ENCODE peak calls at places on chromosome 22, in ten cellular contexts. X is A549, D is erythroblast, B is K562, E is stomach, F is prostate gland, Z is spleen, T is body of pancreas, L is gastrocnemius medialis, R is HCT116. A is an unnamed sample.

GRCh38 chr22:46674367-46674781 is 54.2 kb downstream of the GRAMD4 start:
- DNase-seq in X (no peak), D (no peak), B (no peak), E (peak; percentile 60), F (no peak), Z (peak; percentile 94), T (peak; percentile 51), L (no peak), R (no peak), A (peak; percentile 71)

GRCh38 chr22:42596376-42596775 is 18.3 kb downstream of the POLDIP3 start:
- DNase-seq in X (no peak), D (no peak), B (no peak), E (no peak), F (no peak), Z (no peak), T (no peak), L (no peak), R (no peak), A (no peak)

GRCh38 chr22:47213571-47214230 is 451.3 kb downstream of the TBC1D22A start:
- DNase-seq in X (peak; percentile 28), D (peak; percentile 14), B (peak; percentile 57), E (peak; percentile 28), F (no peak), Z (peak; percentile 82), T (no peak), L (no peak), R (peak; percentile 12), A (no peak)

GRCh38 chr22:25840162-25840561 is 98.2 kb downstream of the MYO18B start:
- DNase-seq in X (no peak), D (no peak), B (no peak), E (no peak), F (no peak), Z (peak; percentile 51), T (no peak), L (no peak), R (no peak), A (no peak)

GRCh38 chr22:27387561-27387960 is 414.0 kb downstream of the MN1 start:
- DNase-seq in X (no peak), D (no peak), B (no peak), E (no peak), F (no peak), Z (no peak), T (no peak), L (no peak), R (no peak), A (no peak)

GRCh38 chr22:19579880-19580279 is 55.7 kb upstream of the CLDN5 start:
- DNase-seq in X (no peak), D (no peak), B (peak; percentile 66), E (no peak), F (no peak), Z (no peak), T (no peak), L (no peak), R (no peak), A (no peak)

GRCh38 chr22:42635531-42635930 is 4.9 kb downstream of the ATP5MGL start:
- DNase-seq in X (peak; percentile 44), D (no peak), B (no peak), E (peak; percentile 67), F (no peak), Z (no peak), T (no peak), L (peak; percentile 95), R (peak; percentile 85), A (no peak)

GRCh38 chr22:35337932-35338331 is 38.2 kb downstream of the TOM1 start:
- DNase-seq in X (no peak), D (peak; percentile 21), B (peak; percentile 17), E (no peak), F (no peak), Z (no peak), T (no peak), L (no peak), R (no peak), A (no peak)

GRCh38 chr22:48373626-48374173 is 1454.0 kb downstream of the BRD1 start:
- DNase-seq in X (no peak), D (no peak), B (no peak), E (no peak), F (no peak), Z (peak; percentile 32), T (no peak), L (no peak), R (no peak), A (no peak)

DNA sequence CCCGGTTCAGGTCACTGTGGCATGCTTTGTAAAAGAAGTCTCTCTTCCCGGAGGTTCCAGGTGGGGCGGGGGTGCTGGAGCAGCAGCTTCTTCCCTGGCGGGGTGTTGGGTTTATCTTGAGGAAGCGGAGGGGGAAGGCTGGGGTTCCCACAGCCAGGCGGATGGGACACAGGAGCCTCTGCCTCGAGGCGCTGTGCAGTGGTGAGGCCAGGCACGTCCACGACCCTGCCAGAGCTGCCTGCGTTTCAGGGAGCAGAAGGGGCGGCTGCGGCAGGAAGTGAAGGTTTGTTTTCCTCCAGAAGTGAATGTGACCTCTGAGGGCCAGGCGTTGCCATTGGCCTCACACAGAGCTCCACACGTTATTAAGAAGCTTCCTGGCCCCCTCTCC is 20.1 kb upstream of the ADORA2A start:
- DNase-seq in X (no peak), D (no peak), B (no peak), E (no peak), F (no peak), Z (no peak), T (no peak), L (peak; percentile 14), R (no peak), A (no peak)
- TF ChIP-seq POLR2A in X (no peak), D (no peak), B (no peak), E (no peak), F (no peak), Z (no peak), T (no peak), L (no peak), R (no peak), A (no peak)

GRCh38 chr22:17706947-17707346 is 67.3 kb downstream of the BID start:
- DNase-seq in X (no peak), D (no peak), B (no peak), E (no peak), F (no peak), Z (no peak), T (no peak), L (no peak), R (no peak), A (no peak)

GRCh38 chr22:17707526-17707925 is 66.7 kb downstream of the BID start:
- DNase-seq in X (no peak), D (no peak), B (no peak), E (no peak), F (no peak), Z (no peak), T (no peak), L (no peak), R (no peak), A (no peak)

GRCh38 chr22:17703811-17704210 is 65.3 kb downstream of the BCL2L13 start:
- DNase-seq in X (no peak), D (peak; percentile 9), B (no peak), E (no peak), F (no peak), Z (no peak), T (no peak), L (no peak), R (no peak), A (no peak)

GRCh38 chr22:17705565-17706450 is 67.3 kb downstream of the BCL2L13 start:
- DNase-seq in X (no peak), D (no peak), B (no peak), E (no peak), F (no peak), Z (no peak), T (no peak), L (no peak), R (no peak), A (no peak)

GRCh38 chr22:17706451-17706900 is 67.8 kb downstream of the BID start:
- DNase-seq in X (peak; percentile 75), D (no peak), B (no peak), E (peak; percentile 28), F (peak; percentile 68), Z (no peak), T (peak; percentile 58), L (peak; percentile 72), R (peak; percentile 54), A (peak; percentile 35)
- TF ChIP-seq POLR2A in X (no peak), D (no peak), B (no peak), E (no peak), F (peak; percentile 29), Z (no peak), T (no peak), L (no peak), R (no peak), A (no peak)

GRCh38 chr22:50192825-50193204 is 7.1 kb downstream of the TRABD start:
- DNase-seq in X (no peak), D (no peak), B (no peak), E (peak; percentile 53), F (no peak), Z (peak; percentile 89), T (no peak), L (no peak), R (no peak), A (no peak)

GRCh38 chr22:50192056-50192824 is 6.5 kb downstream of the TRABD start:
- DNase-seq in X (no peak), D (no peak), B (no peak), E (peak; percentile 39), F (peak; percentile 66), Z (peak; percentile 87), T (peak; percentile 65), L (no peak), R (no peak), A (no peak)

GRCh38 chr22:50190182-50190951 is 4.7 kb downstream of the TRABD start:
- DNase-seq in X (peak; percentile 68), D (peak; percentile 90), B (peak; percentile 85), E (peak; percentile 88), F (peak; percentile 68), Z (peak; percentile 99), T (peak; percentile 84), L (peak; percentile 48), R (peak; percentile 60), A (peak; percentile 78)

GRCh38 chr22:50189849-50190181 is 4.1 kb downstream of the TRABD start:
- DNase-seq in X (no peak), D (no peak), B (no peak), E (no peak), F (no peak), Z (peak; percentile 85), T (no peak), L (no peak), R (no peak), A (no peak)

GRCh38 chr22:50191041-50191740 is 5.5 kb downstream of the TRABD start:
- DNase-seq in X (no peak), D (peak; percentile 61), B (no peak), E (peak; percentile 61), F (no peak), Z (peak; percentile 94), T (peak; percentile 71), L (no peak), R (no peak), A (no peak)
- TF ChIP-seq POLR2A in X (no peak), D (peak; percentile 13), B (no peak), E (no peak), F (no peak), Z (no peak), T (no peak), L (no peak), R (no peak), A (peak; percentile 80)

DNA sequence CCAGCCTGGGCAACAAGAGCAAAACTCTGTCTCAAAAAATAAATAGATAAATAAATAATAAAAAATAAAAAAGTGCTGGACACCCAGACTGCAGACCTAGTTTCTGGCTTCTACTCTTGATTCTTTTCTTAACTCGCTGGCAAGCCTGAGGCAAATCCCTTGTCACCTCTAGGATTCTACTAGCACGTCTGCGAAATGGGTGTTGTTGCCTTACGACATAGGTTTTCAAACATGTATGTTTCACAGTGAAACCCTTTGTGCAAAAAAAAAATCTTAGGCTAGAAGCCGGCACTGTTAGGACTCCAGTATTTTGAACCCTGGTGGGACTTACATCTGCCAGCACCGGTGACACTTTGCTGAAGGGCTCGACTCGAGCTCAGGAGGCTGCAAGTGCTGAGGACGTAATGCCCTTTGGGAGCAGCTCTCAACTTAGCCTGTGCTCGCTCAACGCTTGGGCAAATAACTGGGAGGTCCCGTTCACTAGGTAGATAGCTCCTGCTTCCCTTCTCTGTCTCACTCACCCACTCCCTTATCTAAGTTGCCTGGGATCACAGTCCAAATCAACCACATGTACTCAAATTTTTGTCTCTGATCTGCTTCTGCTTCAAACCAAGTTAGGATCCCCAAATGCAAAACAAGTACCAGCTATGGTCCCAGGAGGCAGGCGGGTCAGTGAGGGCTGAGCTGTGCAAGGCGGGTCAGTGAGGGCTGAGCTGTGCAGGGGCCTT is 34.7 kb upstream of the MYH9 start:
- DNase-seq in X (no peak), D (no peak), B (no peak), E (no peak), F (no peak), Z (no peak), T (no peak), L (no peak), R (no peak), A (no peak)
- TF ChIP-seq POLR2A in X (no peak), D (no peak), B (no peak), E (no peak), F (no peak), Z (no peak), T (no peak), L (no peak), R (no peak), A (no peak)

A was measured in GM12891.